ENCODE peak calls at places on chromosomes 5 and 9, in five cellular contexts. H is fibroblast of lung, N is ecto neural progenitor cell, A is NCI-H774, E is amniotic stem cell. M is an unnamed sample.

GRCh38 chr5:59357421-59357977 is 536.0 kb downstream of the PDE4D start:
- DNase-seq in H (peak), N (no peak), A (no peak), E (no peak), M (no peak)

GRCh38 chr9:134591082-134591571 is 50.5 kb upstream of the COL5A1 start:
- DNase-seq in H (no peak), N (no peak), A (no peak), E (no peak), M (no peak)

GRCh38 chr5:174624754-174625506 is 99.5 kb upstream of the MSX2 start:
- DNase-seq in H (peak), N (no peak), A (no peak), E (no peak), M (no peak)

GRCh38 chr5:172177232-172177631 is 10.8 kb downstream of the STK10 start:
- DNase-seq in H (no peak), N (no peak), A (no peak), E (no peak), M (no peak)

GRCh38 chr5:80884086-80884813 is 75.9 kb upstream of the RASGRF2 start:
- DNase-seq in H (no peak), N (no peak), A (no peak), E (no peak), M (no peak)

GRCh38 chr9:36316629-36317317 is 58.5 kb upstream of the GNE start:
- DNase-seq in H (no peak), N (no peak), A (no peak), E (no peak), M (no peak)

GRCh38 chr9:135734616-135735144 is 32.7 kb downstream of the KCNT1 start:
- DNase-seq in H (no peak), N (no peak), A (no peak), E (no peak), M (no peak)

GRCh38 chr9:126844085-126844484 is 16.4 kb upstream of the ZBTB34 start:
- DNase-seq in H (peak), N (no peak), A (no peak), E (peak), M (no peak)

GRCh38 chr9:32218100-32218767 is 166.2 kb upstream of the ACO1 start:
- DNase-seq in H (no peak), N (no peak), A (no peak), E (no peak), M (no peak)

GRCh38 chr5:14593326-14594036 is 11.9 kb downstream of the OTULINL start:
- DNase-seq in H (no peak), N (no peak), A (no peak), E (no peak), M (no peak)

GRCh38 chr5:71887680-71888079 is 168.6 kb downstream of the CARTPT start:
- DNase-seq in H (peak), N (no peak), A (peak), E (peak), M (no peak)

M was measured in 8988T.